ENCODE peak calls at places on chromosomes 16 and 17, in seven cellular contexts. Q is pancreas, T is A673, C is sigmoid colon, N is AG10803, G is RWPE1, R is body of pancreas. A is an unnamed sample.

GRCh38 chr16:12086861-12087260 is 110.3 kb downstream of the SNX29 start:
- DNase-seq in Q (no peak), T (no peak), C (peak; percentile 18), N (no peak), G (no peak), R (no peak), A (no peak)

GRCh38 chr16:29736112-29736511 is 9.7 kb downstream of the C16orf54 start:
- DNase-seq in Q (no peak), T (no peak), C (no peak), N (no peak), G (no peak), R (no peak), A (no peak)

GRCh38 chr17:50765454-50766221 is 1.7 kb downstream of the ANKRD40CL start:
- DNase-seq in Q (no peak), T (no peak), C (no peak), N (no peak), G (no peak), R (no peak), A (no peak)

GRCh38 chr17:80948961-80949450 is 42.6 kb upstream of the CHMP6 start:
- DNase-seq in Q (no peak), T (no peak), C (peak; percentile 59), N (no peak), G (no peak), R (no peak), A (no peak)

GRCh38 chr16:75198135-75198600 is 8.8 kb downstream of the CTRB2 start:
- DNase-seq in Q (peak; percentile 68), T (peak; percentile 26), C (no peak), N (peak; percentile 66), G (no peak), R (peak; percentile 58), A (no peak)

GRCh38 chr16:27364493-27365141 is 37.4 kb upstream of the IL21R start:
- DNase-seq in Q (no peak), T (no peak), C (no peak), N (no peak), G (peak; percentile 57), R (peak; percentile 78), A (peak; percentile 78)

GRCh38 chr17:30549864-30550511 is 72.8 kb downstream of the GOSR1 start:
- DNase-seq in Q (no peak), T (no peak), C (no peak), N (no peak), G (no peak), R (no peak), A (no peak)

GRCh38 chr17:36500745-36501225 is 14.3 kb downstream of the ZNHIT3 start:
- DNase-seq in Q (no peak), T (no peak), C (peak; percentile 63), N (no peak), G (no peak), R (no peak), A (no peak)

GRCh38 chr16:55255890-55256289 is 68.1 kb upstream of the IRX6 start:
- DNase-seq in Q (no peak), T (no peak), C (no peak), N (no peak), G (no peak), R (no peak), A (no peak)

GRCh38 chr17:50556803-50557202 is 3.7 kb upstream of the CACNA1G start:
- DNase-seq in Q (peak; percentile 72), T (no peak), C (no peak), N (no peak), G (no peak), R (no peak), A (no peak)

GRCh38 chr16:27248036-27248435 is 20.5 kb downstream of the NSMCE1 start:
- DNase-seq in Q (no peak), T (no peak), C (no peak), N (no peak), G (no peak), R (no peak), A (no peak)

GRCh38 chr17:66814026-66814425 is 20.9 kb upstream of the CACNG5 start:
- DNase-seq in Q (no peak), T (no peak), C (peak; percentile 35), N (no peak), G (no peak), R (no peak), A (no peak)

GRCh38 chr16:88403794-88404581 is 21.2 kb downstream of the ZNF469 start:
- DNase-seq in Q (no peak), T (no peak), C (no peak), N (no peak), G (no peak), R (no peak), A (no peak)

GRCh38 chr17:43020030-43020621 is 2.1 kb downstream of the VAT1 start:
- DNase-seq in Q (no peak), T (no peak), C (no peak), N (peak; percentile 20), G (no peak), R (no peak), A (no peak)

DNA sequence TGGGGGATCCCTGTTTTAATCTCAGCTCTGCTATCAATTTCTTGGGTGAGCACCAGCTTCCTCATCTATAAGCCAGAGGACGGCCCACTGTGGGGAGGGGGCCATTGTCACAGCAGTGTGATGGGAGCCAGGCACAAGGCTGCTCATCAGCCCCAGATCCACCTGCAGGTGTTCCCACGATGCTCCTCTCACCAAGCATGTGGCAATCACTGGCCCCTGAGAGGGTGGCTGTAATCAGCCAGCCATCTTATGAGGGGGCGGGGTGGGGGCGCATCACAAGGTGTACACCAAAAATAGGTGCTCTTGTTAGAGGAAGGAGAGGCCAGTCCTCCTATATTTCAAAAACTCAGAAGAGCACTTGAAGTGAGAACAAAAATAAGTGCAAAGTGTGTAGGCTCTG is 31.2 kb downstream of the HNF1B start:
- DNase-seq in Q (peak; percentile 89), T (no peak), C (peak; percentile 32), N (no peak), G (no peak), R (peak; percentile 86), A (peak; percentile 90)
- TF ChIP-seq CTCF in Q (no peak), T (no peak), C (no peak), N (no peak), G (no peak), R (no peak), A (no peak)

DNA sequence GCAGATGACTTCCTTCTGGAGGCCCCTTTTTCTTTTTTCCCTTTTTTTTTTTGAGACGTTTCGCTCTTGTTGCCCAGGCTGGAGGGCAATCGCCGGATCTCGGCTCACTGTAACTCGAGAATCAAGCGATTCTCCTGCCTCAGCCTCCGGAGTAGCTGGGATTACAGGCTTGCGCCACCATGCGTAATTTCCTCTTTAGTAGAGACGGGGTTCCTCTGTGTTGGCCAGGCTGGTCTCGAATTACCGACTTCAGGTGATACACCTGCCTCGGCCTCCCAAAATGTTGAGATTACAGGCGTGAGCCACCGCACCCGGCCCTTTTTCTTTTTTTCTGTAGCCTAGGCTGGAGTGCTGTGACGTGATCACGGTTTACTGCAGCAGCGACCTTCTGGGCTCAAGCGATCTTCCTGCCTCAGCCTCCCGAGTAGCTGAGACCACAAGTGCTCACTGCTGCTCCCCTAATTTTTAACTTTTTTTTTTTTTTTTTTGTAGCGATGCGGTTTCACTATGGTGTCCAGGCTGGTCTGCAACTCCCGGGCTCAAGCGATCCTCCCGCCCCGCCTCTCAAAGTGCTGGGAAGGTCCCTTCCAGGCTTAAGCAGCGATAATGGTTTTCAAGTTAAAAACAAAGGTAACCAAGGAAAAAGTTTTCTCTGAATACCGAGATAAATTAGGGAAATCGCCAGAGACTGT is 956 bp upstream of the IST1 start:
- DNase-seq in Q (no peak), T (peak; percentile 64), C (peak; percentile 79), N (peak; percentile 56), G (peak; percentile 14), R (peak; percentile 54), A (peak; percentile 63)
- TF ChIP-seq CTCF in Q (no peak), T (peak; percentile 35), C (no peak), N (peak; percentile 21), G (peak; percentile 25), R (no peak), A (no peak)

DNA sequence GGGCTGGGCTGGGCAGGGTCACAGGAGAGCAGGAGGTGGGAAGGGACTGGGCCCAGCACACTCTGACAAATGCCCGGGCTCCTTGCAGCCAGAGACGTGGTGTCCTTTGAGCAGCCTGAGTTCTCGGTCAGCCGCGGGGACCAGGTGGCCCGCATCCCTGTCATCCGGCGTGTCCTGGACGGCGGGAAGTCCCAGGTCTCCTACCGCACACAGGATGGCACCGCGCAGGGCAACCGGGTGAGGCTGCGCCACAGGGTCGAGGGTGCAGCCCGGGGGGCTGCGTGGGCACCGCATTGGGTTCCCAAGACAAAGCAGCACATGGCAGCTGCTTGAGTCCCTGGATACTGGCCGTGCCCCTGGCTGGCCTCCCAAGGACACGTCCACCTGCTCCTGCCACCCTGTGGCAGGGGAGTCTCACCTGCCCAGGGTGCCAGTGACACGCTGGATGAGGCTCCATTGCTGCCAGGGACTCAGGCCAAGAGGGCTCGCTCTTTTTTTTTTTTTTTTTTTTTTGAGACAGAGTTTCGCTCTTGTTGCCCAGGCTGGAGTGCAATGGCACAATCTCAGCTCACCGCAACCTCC is 21.3 kb downstream of the GALK1 start:
- DNase-seq in Q (peak; percentile 70), T (no peak), C (no peak), N (no peak), G (no peak), R (no peak), A (no peak)
- TF ChIP-seq CTCF in Q (no peak), T (no peak), C (no peak), N (no peak), G (no peak), R (no peak), A (no peak)

GRCh38 chr17:978110-979093 is 1.2 kb downstream of the NXN start:
- DNase-seq in Q (peak; percentile 87), T (no peak), C (peak; percentile 72), N (peak; percentile 42), G (no peak), R (peak; percentile 47), A (no peak)

GRCh38 chr17:981292-981658 is 1.7 kb upstream of the NXN start:
- DNase-seq in Q (no peak), T (no peak), C (no peak), N (no peak), G (no peak), R (no peak), A (no peak)

GRCh38 chr17:979211-979538 is 401 bp downstream of the NXN start:
- DNase-seq in Q (peak; percentile 90), T (no peak), C (peak; percentile 84), N (no peak), G (no peak), R (no peak), A (no peak)

GRCh38 chr17:980406-981291 is 1.1 kb upstream of the NXN start:
- DNase-seq in Q (peak; percentile 88), T (peak; percentile 94), C (peak; percentile 93), N (peak; percentile 80), G (peak; percentile 77), R (peak; percentile 90), A (peak; percentile 70)

DNA sequence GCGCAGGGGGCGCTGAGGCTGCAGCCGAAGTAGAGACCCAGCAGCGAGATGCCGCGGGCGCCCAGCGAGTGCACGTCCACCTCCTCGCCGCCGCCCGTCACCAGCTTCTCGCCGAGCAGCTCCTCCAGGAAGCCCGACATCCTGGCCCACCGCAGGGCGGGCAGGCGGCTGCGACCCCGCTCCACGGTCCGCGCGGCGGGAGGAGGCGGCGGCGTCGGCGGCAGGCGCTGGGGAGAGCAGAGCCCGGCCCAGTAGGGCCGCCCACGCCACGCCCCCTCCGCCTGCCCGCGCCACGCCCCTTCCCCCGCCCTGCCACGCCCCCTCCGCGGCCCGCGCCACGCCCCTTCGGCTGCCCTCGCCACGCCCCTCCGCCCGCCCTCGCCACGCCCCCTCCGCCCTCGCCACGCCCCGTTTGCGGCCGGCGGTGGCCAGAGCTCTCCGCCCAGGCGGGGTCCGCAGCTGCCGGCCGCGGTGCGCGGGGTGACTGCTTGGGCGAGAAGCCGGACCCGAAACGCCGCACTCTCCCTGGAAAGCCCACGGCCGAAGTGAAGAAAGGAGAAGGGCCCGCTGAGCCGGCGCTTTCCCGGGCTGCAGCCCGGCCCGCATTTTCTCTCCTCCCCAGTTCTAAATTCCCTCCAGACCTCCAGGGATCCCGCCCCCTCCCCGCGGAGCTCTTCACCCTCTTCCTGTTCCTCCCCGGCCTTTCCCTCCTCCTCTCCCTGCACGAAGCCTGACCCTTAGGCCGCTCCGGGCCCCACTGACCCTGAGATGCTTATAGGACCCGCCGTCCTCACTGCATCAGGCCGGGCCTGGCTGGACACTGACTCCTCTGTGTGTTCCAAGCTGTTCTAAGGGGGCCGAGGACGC is at the start of gene NXN:
- DNase-seq in Q (peak; percentile 95), T (peak; percentile 74), C (peak; percentile 94), N (peak; percentile 65), G (peak; percentile 85), R (peak; percentile 87), A (peak; percentile 82)
- TF ChIP-seq CTCF in Q (no peak), T (peak; percentile 27), C (no peak), N (peak; percentile 27), G (peak; percentile 1), R (peak; percentile 20), A (no peak)